ENCODE peak calls at places on chromosomes 4 and X, in seven cellular contexts. H is stimulated activated CD8-positive, alpha-beta memory T cell treated with anti-CD3 and anti-CD28 coated beads, Interleukin-2, amount 100 ng/mL, for 1 hour; X is Right ventricle myocardium superior; O is pancreas; L is GM12891; M is right lobe of liver; S is Peyer's patch. V is an unnamed sample.

GRCh38 chrX:41300758-41301437 is 33.1 kb upstream of the DDX3X start:
- DNase-seq in O (no peak), M (no peak), L (no peak), S (no peak), X (no peak), H (no peak), V (peak)

GRCh38 chr4:125043453-125043852 is 271.3 kb upstream of the FAT4 start:
- DNase-seq in H (no peak), O (no peak), M (no peak), S (no peak), L (no peak), X (no peak), V (no peak)

GRCh38 chrX:23332888-23333821 is 1.5 kb upstream of the PTCHD1 start:
- DNase-seq in L (no peak), X (no peak), H (no peak), S (no peak), O (no peak), M (no peak), V (no peak)

GRCh38 chrX:125103693-125104092 is 216.0 kb upstream of the TEX13C start:
- DNase-seq in M (no peak), L (no peak), X (no peak), H (no peak), O (no peak), S (no peak), V (no peak)

GRCh38 chr4:85783483-85783882 is 308.5 kb downstream of the ARHGAP24 start:
- DNase-seq in S (no peak), X (no peak), O (no peak), M (no peak), H (no peak), L (no peak), V (peak)

GRCh38 chrX:40544343-40545250 is 36.2 kb upstream of the ATP6AP2 start:
- DNase-seq in X (no peak), M (no peak), L (no peak), O (no peak), S (no peak), H (no peak), V (no peak)

GRCh38 chr4:26458104-26458503 is 32.2 kb downstream of the CCKAR start:
- DNase-seq in M (no peak), O (no peak), X (no peak), L (no peak), S (no peak), H (no peak), V (no peak)

GRCh38 chr4:25144870-25145481 is 15.3 kb downstream of the SEPSECS start:
- DNase-seq in S (no peak), H (no peak), M (no peak), L (no peak), X (no peak), O (no peak), V (peak)

GRCh38 chr4:76212851-76213414 is 691 bp downstream of the SCARB2 start:
- DNase-seq in L (no peak), H (no peak), S (peak), M (no peak), O (no peak), X (no peak), V (peak)

GRCh38 chrX:69066966-69067525 is 98.2 kb downstream of the PJA1 start:
- DNase-seq in S (peak), L (no peak), M (no peak), O (no peak), X (no peak), H (no peak), V (no peak)

GRCh38 chr4:158805628-158806471 is 37.0 kb downstream of the FNIP2 start:
- DNase-seq in O (no peak), S (peak), M (no peak), L (no peak), H (no peak), X (no peak), V (no peak)

GRCh38 chrX:10341309-10341708 is 184.5 kb downstream of the CLCN4 start:
- DNase-seq in S (no peak), X (no peak), H (no peak), L (no peak), O (no peak), M (no peak), V (peak)

GRCh38 chrX:11117751-11118150 is 6.6 kb downstream of the HCCS start:
- DNase-seq in X (no peak), L (no peak), O (no peak), M (no peak), S (no peak), H (no peak), V (no peak)

GRCh38 chrX:77422886-77423648 is 24.1 kb upstream of the FGF16 start:
- DNase-seq in X (no peak), H (no peak), L (no peak), O (no peak), S (no peak), M (no peak), V (no peak)

GRCh38 chrX:19063030-19063429 is 59.2 kb downstream of the ADGRG2 start:
- DNase-seq in X (no peak), S (no peak), O (no peak), M (no peak), L (no peak), H (no peak), V (peak)

GRCh38 chr4:41757521-41758156 is 9.1 kb upstream of the PHOX2B start:
- DNase-seq in X (no peak), S (no peak), L (no peak), M (no peak), H (no peak), O (no peak), V (peak)

GRCh38 chrX:20519077-20519617 is 252.4 kb upstream of the RPS6KA3 start:
- DNase-seq in L (no peak), M (no peak), O (no peak), S (no peak), H (no peak), X (no peak), V (no peak)

GRCh38 chr4:32161382-32161781 is 1441.2 kb downstream of the PCDH7 start:
- DNase-seq in H (no peak), O (no peak), S (no peak), L (no peak), X (no peak), M (no peak), V (peak)

GRCh38 chrX:85037114-85037513 is 33.4 kb downstream of the APOOL start:
- DNase-seq in O (no peak), X (no peak), S (no peak), H (no peak), L (no peak), M (no peak), V (no peak)

GRCh38 chr4:38902695-38903094 is 35.1 kb downstream of the FAM114A1 start:
- DNase-seq in X (no peak), H (no peak), S (no peak), L (no peak), O (no peak), M (no peak), V (peak)

GRCh38 chr4:53484911-53485459 is 106.3 kb downstream of the LNX1 start:
- DNase-seq in X (no peak), M (no peak), H (no peak), O (no peak), L (no peak), S (no peak), V (no peak)

GRCh38 chr4:116953947-116954346 is 131.4 kb downstream of the TRAM1L1 start:
- DNase-seq in H (no peak), O (no peak), M (no peak), X (no peak), S (no peak), L (no peak), V (no peak)

GRCh38 chrX:13376857-13377441 is 57.1 kb upstream of the ATXN3L start:
- DNase-seq in S (no peak), L (no peak), M (no peak), X (no peak), O (no peak), H (no peak), V (peak)

GRCh38 chr4:8656711-8657380 is 64.3 kb downstream of the CPZ start:
- DNase-seq in M (peak), H (no peak), X (no peak), S (peak), L (no peak), O (no peak), V (no peak)

GRCh38 chr4:113872426-113873260 is 106.8 kb downstream of the ARSJ start:
- DNase-seq in X (no peak), M (no peak), L (no peak), O (no peak), H (no peak), S (no peak), V (no peak)

GRCh38 chrX:49082472-49082871 is 2.8 kb upstream of the WDR45 start:
- DNase-seq in M (no peak), L (no peak), X (no peak), H (no peak), S (no peak), O (no peak), V (no peak)

GRCh38 chr4:184477201-184477999 is 3.0 kb upstream of the IRF2 start:
- DNase-seq in L (no peak), M (no peak), S (no peak), X (no peak), O (no peak), H (no peak), V (no peak)

GRCh38 chr4:15043922-15044321 is 41.6 kb downstream of the CPEB2 start:
- DNase-seq in H (no peak), M (no peak), O (no peak), X (no peak), S (no peak), L (no peak), V (no peak)

GRCh38 chrX:9396930-9397329 is 67.9 kb upstream of the TBL1X start:
- DNase-seq in X (no peak), S (no peak), M (no peak), O (no peak), H (no peak), L (no peak), V (no peak)

GRCh38 chr4:14184767-14185166 is 557.2 kb upstream of the BOD1L1 start:
- DNase-seq in O (no peak), S (no peak), H (no peak), M (no peak), L (no peak), X (no peak), V (no peak)

GRCh38 chr4:80072607-80073361 is at the start of gene ANTXR2:
- DNase-seq in M (peak), H (peak), O (peak), X (peak), L (peak), S (peak), V (peak)

GRCh38 chr4:101136373-101137370 is 210.7 kb downstream of the PPP3CA start:
- DNase-seq in O (no peak), X (no peak), L (no peak), M (no peak), S (no peak), H (no peak), V (no peak)

GRCh38 chrX:115898382-115899001 is 272.1 kb upstream of the AGTR2 start:
- DNase-seq in O (peak), L (no peak), X (no peak), S (peak), H (no peak), M (peak), V (peak)

GRCh38 chr4:65453398-65453797 is 216.9 kb downstream of the EPHA5 start:
- DNase-seq in S (no peak), L (no peak), H (no peak), X (no peak), M (no peak), O (no peak), V (no peak)

V was measured in MCF 10A.